ENCODE peak calls at places on chromosomes 4 and X, in four cellular contexts. M is lower lobe of right lung, W is tibial artery, F is left lung. Y is an unnamed sample. For H3K4me1, the result is how much of the 10 kb centered on the place peaks cover.

GRCh38 chrX:30751497-30751896 is 98.3 kb downstream of the GK start:
- DNase-seq in F (no peak), W (no peak), M (no peak), Y (no peak)

GRCh38 chrX:110004210-110004609 is 1.3 kb downstream of the TMEM164 start:
- DNase-seq in F (peak), M (peak), W (no peak), Y (peak)

GRCh38 chrX:15143050-15143824 is 126.6 kb downstream of the ASB9 start:
- DNase-seq in M (peak), W (peak), F (no peak), Y (peak)

GRCh38 chrX:134732152-134732551 is 73.9 kb upstream of the PLAC1 start:
- DNase-seq in F (no peak), W (no peak), M (no peak), Y (no peak)

GRCh38 chrX:154603438-154604430 is 15.3 kb downstream of the CTAG1B start:
- DNase-seq in F (no peak), W (peak), M (no peak), Y (no peak)

GRCh38 chr4:129358571-129358970 is 262.6 kb downstream of the C4orf33 start:
- DNase-seq in W (no peak), F (no peak), M (no peak), Y (no peak)

GRCh38 chr4:1712216-1713002 is at the start of gene SLBP:
- DNase-seq in F (peak), W (peak), M (peak), Y (peak)

GRCh38 chrX:71482228-71482958 is 50.5 kb upstream of the OGT start:
- DNase-seq in F (no peak), W (no peak), M (no peak), Y (no peak)

GRCh38 chr4:145740796-145741195 is 60.9 kb downstream of the C4orf51 start:
- DNase-seq in F (no peak), M (no peak), W (no peak), Y (no peak)

GRCh38 chrX:13955975-13956374 is 73.7 kb downstream of the GEMIN8 start:
- DNase-seq in F (no peak), W (no peak), M (no peak), Y (no peak)

GRCh38 chr4:177077572-177077971 is 232.1 kb upstream of the NEIL3 start:
- DNase-seq in W (no peak), M (no peak), F (no peak), Y (no peak)

GRCh38 chrX:47643926-47644325 is 6.4 kb downstream of the ELK1 start:
- DNase-seq in W (no peak), M (no peak), F (no peak), Y (no peak)

GRCh38 chrX:24838624-24839023 is 144.9 kb downstream of the POLA1 start:
- DNase-seq in F (no peak), W (no peak), M (no peak), Y (no peak)

GRCh38 chr4:94897023-94897422 is 139.3 kb downstream of the BMPR1B start:
- DNase-seq in M (no peak), F (no peak), W (no peak), Y (peak)

GRCh38 chrX:2690856-2691542 is at the start of gene CD99:
- DNase-seq in W (peak), M (peak), F (peak), Y (peak)

GRCh38 chr4:61199869-61200194 is 294 bp upstream of the ADGRL3 start:
- DNase-seq in W (no peak), M (no peak), F (no peak), Y (no peak)

GRCh38 chr4:24473309-24473721 is 111.0 kb downstream of the DHX15 start:
- DNase-seq in W (no peak), M (no peak), F (no peak), Y (peak)

GRCh38 chr4:45241976-45242375 is 515.6 kb upstream of the GNPDA2 start:
- DNase-seq in F (no peak), M (no peak), W (no peak), Y (no peak)

GRCh38 chr4:2252530-2252924 is 9.4 kb downstream of the MXD4 start:
- DNase-seq in F (peak), M (peak), W (peak), Y (no peak)

GRCh38 chrX:154791951-154792350 is 13.3 kb downstream of the MPP1 start:
- DNase-seq in M (no peak), W (no peak), F (no peak), Y (no peak)

GRCh38 chr4:168882650-168883233 is 127.3 kb downstream of the CBR4 start:
- DNase-seq in W (peak), M (no peak), F (no peak), Y (no peak)

DNA sequence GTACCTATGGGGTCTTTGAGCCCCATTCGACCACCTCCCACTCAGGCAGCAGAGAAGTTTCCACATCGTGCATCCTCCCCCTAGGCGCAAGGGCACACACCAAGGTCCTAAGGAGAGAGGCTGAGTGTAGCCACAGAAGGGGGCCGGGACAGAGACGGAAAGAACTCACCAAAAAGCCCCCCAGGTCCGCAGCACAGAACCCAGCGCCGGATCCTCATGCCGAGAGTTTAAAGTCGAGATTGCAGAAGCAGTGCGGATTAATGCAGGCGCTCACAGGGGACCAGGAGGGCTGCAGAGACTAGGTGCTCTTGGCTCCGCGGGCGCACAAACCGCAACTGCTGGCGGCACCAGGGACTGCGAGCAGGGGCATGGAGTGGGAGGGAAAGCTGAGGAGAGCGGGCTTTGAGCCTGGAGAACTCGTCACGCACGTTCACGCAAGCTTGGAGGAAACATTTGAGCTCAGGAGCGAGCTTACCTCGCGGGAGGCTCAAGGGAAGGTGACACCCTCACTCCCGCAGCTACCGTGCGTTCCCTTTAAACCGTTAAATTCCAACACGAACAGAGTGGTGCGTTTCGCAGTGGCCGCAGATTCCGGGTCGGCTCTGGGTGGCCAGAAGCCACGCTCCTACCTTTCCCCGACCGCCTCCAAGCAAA is 8.5 kb downstream of the NKX3-2 start:
- DNase-seq in W (no peak), M (no peak), F (no peak), Y (peak)
- TF ChIP-seq CTCF in W (no peak), M (no peak), F (no peak), Y (peak)

DNA sequence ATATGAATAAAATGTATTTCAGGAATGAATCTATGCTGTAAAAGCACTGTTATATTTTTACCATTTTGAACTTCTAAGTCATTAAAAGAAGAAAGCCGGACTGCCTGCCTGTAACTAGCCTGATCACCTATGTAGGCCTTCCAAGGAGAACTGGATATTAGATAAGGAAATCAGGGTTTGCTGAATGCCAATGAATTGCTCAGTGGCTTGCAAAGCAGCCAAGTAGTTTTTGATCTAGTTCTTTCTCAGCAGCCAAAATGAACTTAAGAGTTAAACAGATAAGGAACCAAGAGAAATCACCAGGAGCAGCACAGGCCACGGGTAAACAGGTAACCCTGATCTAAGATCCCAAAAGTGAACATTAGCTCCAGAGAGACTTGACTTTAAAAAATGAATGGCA is 3.3 kb downstream of the ANXA5 start:
- DNase-seq in M (no peak), F (no peak), W (no peak), Y (no peak)
- H3K4me1 ChIP-seq in M (half or more), F (half or more), W (half or more), Y (under half)

DNA sequence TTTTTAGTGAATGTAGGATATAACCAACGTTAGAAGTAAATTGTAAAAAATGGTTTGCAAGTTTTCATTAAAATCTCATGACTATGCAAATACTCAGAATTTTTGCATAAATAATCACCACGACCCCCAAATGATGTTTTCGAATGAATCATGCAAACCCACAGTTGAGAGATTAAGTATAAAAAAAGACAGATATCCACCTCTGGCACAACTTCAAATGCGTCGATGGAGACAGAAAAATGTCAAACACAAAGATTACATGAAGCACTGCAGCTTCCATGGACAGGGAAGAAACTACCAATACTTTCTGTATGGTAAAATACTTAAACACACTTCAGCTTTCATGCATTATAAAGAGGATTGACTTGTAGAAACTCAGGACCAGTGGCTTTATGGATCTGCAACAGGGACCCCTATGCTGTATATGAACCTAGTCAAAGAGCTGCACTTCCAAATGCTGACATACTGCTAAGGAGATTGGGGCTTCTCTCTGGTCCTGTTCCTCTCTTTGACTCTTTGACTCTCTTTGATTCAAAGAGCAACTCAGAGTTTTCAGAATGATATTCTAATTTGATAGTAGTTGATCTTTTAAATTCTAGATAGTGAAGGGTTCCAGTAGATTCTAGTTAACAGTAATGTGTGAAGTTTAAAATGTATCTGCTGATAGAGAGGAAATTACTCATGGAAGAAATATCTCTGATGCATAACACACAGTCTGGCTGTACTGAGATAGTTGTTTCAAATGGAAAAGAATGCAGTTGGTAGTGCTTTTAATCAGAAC is 238.9 kb downstream of the RASL11B start:
- DNase-seq in W (no peak), M (no peak), F (no peak), Y (no peak)
- H3K4me3 ChIP-seq in W (no peak), M (no peak), F (no peak), Y (no peak)

DNA sequence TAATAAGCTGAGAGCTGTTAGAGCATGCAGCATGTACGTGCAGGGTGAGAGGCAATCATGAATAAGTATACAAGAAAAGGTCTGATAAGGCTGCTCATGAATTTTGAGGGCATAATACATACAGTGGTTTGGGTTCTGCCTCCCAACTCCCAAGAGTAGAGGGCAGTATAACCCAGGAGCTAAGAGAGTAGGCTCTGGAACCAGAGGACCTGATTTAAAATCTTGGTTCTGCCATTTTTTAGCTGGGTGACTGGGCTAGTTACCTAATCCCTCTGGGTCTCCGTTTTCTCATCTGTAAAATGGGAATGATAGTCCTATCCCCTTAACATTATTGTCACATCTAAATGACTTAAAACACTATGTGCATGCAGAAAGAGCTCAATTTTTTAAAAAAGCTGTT is 85.3 kb downstream of the LNX1 start:
- DNase-seq in F (no peak), W (no peak), M (no peak), Y (no peak)
- TF ChIP-seq CTCF in F (no peak), W (no peak), M (no peak), Y (peak)

DNA sequence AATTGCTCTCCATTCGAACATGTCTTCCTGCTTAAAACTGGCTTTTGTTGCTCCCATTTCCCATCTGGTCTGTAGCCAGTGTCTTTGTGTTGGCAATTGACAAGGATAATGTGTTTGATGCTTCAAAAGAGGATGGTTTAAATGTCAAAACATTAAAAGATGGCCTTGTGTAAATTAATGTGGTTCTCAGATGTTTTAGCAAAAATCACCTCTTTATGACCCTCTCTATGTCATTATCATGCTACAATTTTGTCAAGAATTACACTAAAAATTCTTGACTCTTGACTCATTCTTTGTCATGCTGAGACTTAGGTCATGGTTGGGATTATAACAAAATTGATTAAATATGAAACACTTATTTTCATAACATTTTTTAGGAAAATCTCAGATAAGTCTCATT is 47.4 kb downstream of the TMEM131L start:
- DNase-seq in W (no peak), M (no peak), F (no peak), Y (no peak)
- H3K4me1 ChIP-seq in W (half or more), M (under half), F (under half), Y (under half)